ENCODE peak calls at places on chromosomes 5 and 9, in five cellular contexts. One of them, this sample, is unnamed.

GRCh38 chr9:35673998-35674361 is 252 bp downstream of the CA9 start:
- DNase-seq in GM10248: no peak
- DNase-seq in amniotic stem cell: no peak
- DNase-seq in smooth muscle cell of the brain vasculature: no peak
- DNase-seq in A549: no peak
- DNase-seq in this sample: no peak

GRCh38 chr5:168853972-168854371 is 274.8 kb upstream of the PANK3 start:
- DNase-seq in amniotic stem cell: no peak
- DNase-seq in A549: no peak
- DNase-seq in smooth muscle cell of the brain vasculature: no peak
- DNase-seq in GM10248: no peak
- DNase-seq in this sample: no peak

GRCh38 chr9:90894956-90895687 is 93.5 kb downstream of the SYK start:
- DNase-seq in amniotic stem cell: no peak
- DNase-seq in GM10248: no peak
- DNase-seq in A549: peak
- DNase-seq in smooth muscle cell of the brain vasculature: no peak
- DNase-seq in this sample: no peak

GRCh38 chr9:22383720-22384119 is 62.9 kb upstream of the DMRTA1 start:
- DNase-seq in GM10248: no peak
- DNase-seq in amniotic stem cell: no peak
- DNase-seq in smooth muscle cell of the brain vasculature: no peak
- DNase-seq in A549: no peak
- DNase-seq in this sample: no peak

GRCh38 chr5:171606414-171607024 is 179.1 kb upstream of the SMIM23 start:
- DNase-seq in A549: no peak
- DNase-seq in amniotic stem cell: no peak
- DNase-seq in GM10248: no peak
- DNase-seq in smooth muscle cell of the brain vasculature: no peak
- DNase-seq in this sample: no peak

GRCh38 chr9:91119679-91120078 is 242.0 kb downstream of the AUH start:
- DNase-seq in amniotic stem cell: peak
- DNase-seq in GM10248: no peak
- DNase-seq in A549: no peak
- DNase-seq in smooth muscle cell of the brain vasculature: no peak
- DNase-seq in this sample: no peak

GRCh38 chr5:174053891-174054290 is 8.4 kb downstream of the NSG2 start:
- DNase-seq in A549: no peak
- DNase-seq in smooth muscle cell of the brain vasculature: no peak
- DNase-seq in GM10248: no peak
- DNase-seq in amniotic stem cell: no peak
- DNase-seq in this sample: no peak

GRCh38 chr5:108381034-108381954 is 604 bp downstream of the FBXL17 start:
- DNase-seq in smooth muscle cell of the brain vasculature: peak
- DNase-seq in amniotic stem cell: no peak
- DNase-seq in GM10248: peak
- DNase-seq in A549: peak
- DNase-seq in this sample: peak

GRCh38 chr5:171162602-171163001 is 146.4 kb upstream of the TLX3 start:
- DNase-seq in A549: peak
- DNase-seq in GM10248: peak
- DNase-seq in smooth muscle cell of the brain vasculature: no peak
- DNase-seq in amniotic stem cell: no peak
- DNase-seq in this sample: no peak

GRCh38 chr9:19155106-19155999 is 28.1 kb upstream of the PLIN2 start:
- DNase-seq in amniotic stem cell: no peak
- DNase-seq in A549: no peak
- DNase-seq in smooth muscle cell of the brain vasculature: no peak
- DNase-seq in GM10248: no peak
- DNase-seq in this sample: no peak

GRCh38 chr5:169710675-169711074 is 73.6 kb downstream of the DOCK2 start:
- DNase-seq in A549: no peak
- DNase-seq in GM10248: no peak
- DNase-seq in smooth muscle cell of the brain vasculature: no peak
- DNase-seq in amniotic stem cell: no peak
- DNase-seq in this sample: no peak

GRCh38 chr5:142215915-142216681 is 107.5 kb downstream of the NDFIP1 start:
- DNase-seq in smooth muscle cell of the brain vasculature: peak
- DNase-seq in amniotic stem cell: peak
- DNase-seq in GM10248: no peak
- DNase-seq in A549: peak
- DNase-seq in this sample: peak

GRCh38 chr5:138439537-138440225 is 824 bp downstream of the REEP2 start:
- DNase-seq in GM10248: no peak
- DNase-seq in smooth muscle cell of the brain vasculature: no peak
- DNase-seq in amniotic stem cell: no peak
- DNase-seq in A549: no peak
- DNase-seq in this sample: no peak

GRCh38 chr9:73038613-73039012 is 85.8 kb upstream of the ALDH1A1 start:
- DNase-seq in A549: no peak
- DNase-seq in amniotic stem cell: no peak
- DNase-seq in GM10248: no peak
- DNase-seq in smooth muscle cell of the brain vasculature: no peak
- DNase-seq in this sample: peak

GRCh38 chr9:88537743-88538055 is 2.7 kb downstream of the NXNL2 start:
- DNase-seq in amniotic stem cell: peak
- DNase-seq in GM10248: no peak
- DNase-seq in A549: peak
- DNase-seq in smooth muscle cell of the brain vasculature: no peak
- DNase-seq in this sample: peak

GRCh38 chr5:109946610-109947009 is 256.9 kb downstream of the MAN2A1 start:
- DNase-seq in A549: no peak
- DNase-seq in GM10248: no peak
- DNase-seq in smooth muscle cell of the brain vasculature: no peak
- DNase-seq in amniotic stem cell: no peak
- DNase-seq in this sample: no peak

GRCh38 chr9:97615439-97616072 is 17.6 kb downstream of the TSTD2 start:
- DNase-seq in amniotic stem cell: peak
- DNase-seq in A549: peak
- DNase-seq in GM10248: peak
- DNase-seq in smooth muscle cell of the brain vasculature: peak
- DNase-seq in this sample: peak

GRCh38 chr5:32233696-32234447 is 59.8 kb upstream of the GOLPH3 start:
- DNase-seq in GM10248: no peak
- DNase-seq in A549: no peak
- DNase-seq in amniotic stem cell: peak
- DNase-seq in smooth muscle cell of the brain vasculature: peak
- DNase-seq in this sample: peak

GRCh38 chr5:10705736-10706135 is 55.3 kb downstream of the DAP start:
- DNase-seq in amniotic stem cell: no peak
- DNase-seq in A549: no peak
- DNase-seq in GM10248: no peak
- DNase-seq in smooth muscle cell of the brain vasculature: no peak
- DNase-seq in this sample: no peak